ENCODE peak calls at places on chromosomes 3 and 15, in eight cellular contexts. Q is T-cell; J is CD4-positive, alpha-beta T cell; G is brain pericyte; P is HCEC 1CT; Y is cardiac fibroblast; W is progenitor cell of endocrine pancreas; I is lung microvascular endothelial cell. K is an unnamed sample.
A peak's percentile ranks its signal among the peaks of the same experiment; 100 is the strongest.

GRCh38 chr15:36252117-36252711 is 327.2 kb upstream of the CDIN1 start:
- DNase-seq in W (no peak), Y (no peak), J (no peak), I (no peak), G (no peak), P (no peak), Q (no peak), K (no peak)

GRCh38 chr3:85208650-85209049 is 249.9 kb downstream of the CADM2 start:
- DNase-seq in Q (no peak), J (no peak), G (no peak), I (no peak), P (no peak), Y (no peak), W (no peak), K (no peak)

GRCh38 chr3:52798978-52799476 is 4.4 kb downstream of the ITIH3 start:
- DNase-seq in Y (no peak), G (no peak), W (no peak), I (peak; percentile 28), Q (no peak), J (no peak), P (no peak), K (no peak)

GRCh38 chr3:126267169-126267975 is 87.0 kb upstream of the ALDH1L1 start:
- DNase-seq in Y (peak; percentile 97), W (peak; percentile 64), I (peak; percentile 66), P (peak; percentile 88), Q (no peak), G (no peak), J (no peak), K (peak; percentile 83)

GRCh38 chr15:63374686-63375520 is 6.7 kb downstream of the CA12 start:
- DNase-seq in I (peak; percentile 70), J (no peak), Y (peak; percentile 81), G (no peak), W (no peak), Q (no peak), P (peak; percentile 79), K (no peak)

GRCh38 chr15:70514236-70514635 is 249.1 kb downstream of the UACA start:
- DNase-seq in Q (no peak), W (no peak), Y (no peak), J (no peak), P (no peak), G (no peak), I (no peak), K (no peak)

GRCh38 chr3:81726132-81726531 is 35.3 kb downstream of the GBE1 start:
- DNase-seq in W (no peak), I (peak; percentile 89), Q (no peak), Y (peak; percentile 40), P (peak; percentile 65), G (no peak), J (no peak), K (no peak)

GRCh38 chr3:56818156-56818985 is 16.6 kb upstream of the ARHGEF3 start:
- DNase-seq in W (no peak), I (no peak), Q (no peak), G (no peak), J (no peak), P (no peak), Y (no peak), K (no peak)

GRCh38 chr3:160981217-160981938 is 123.8 kb downstream of the B3GALNT1 start:
- DNase-seq in P (no peak), J (no peak), W (no peak), G (no peak), Y (peak; percentile 12), I (peak; percentile 7), Q (peak; percentile 2), K (no peak)

GRCh38 chr15:70569139-70569717 is 194.1 kb downstream of the UACA start:
- DNase-seq in P (peak; percentile 66), J (no peak), Y (peak; percentile 83), W (no peak), Q (no peak), G (peak; percentile 39), I (peak; percentile 81), K (peak; percentile 47)

GRCh38 chr3:73480187-73480672 is 144.5 kb downstream of the PDZRN3 start:
- DNase-seq in P (no peak), Q (no peak), Y (no peak), G (no peak), W (no peak), J (no peak), I (no peak), K (no peak)

GRCh38 chr3:197854596-197855343 is 63.7 kb downstream of the LRCH3 start:
- DNase-seq in Y (peak; percentile 76), W (no peak), Q (no peak), J (no peak), G (peak; percentile 80), P (peak; percentile 88), I (peak; percentile 69), K (peak; percentile 67)

GRCh38 chr15:63176302-63176701 is 13.1 kb upstream of the RAB8B start:
- DNase-seq in W (no peak), Y (no peak), G (no peak), P (peak; percentile 35), J (no peak), I (no peak), Q (no peak), K (no peak)

GRCh38 chr15:57288926-57289650 is 87.2 kb upstream of the CGNL1 start:
- DNase-seq in I (no peak), Q (no peak), G (no peak), J (no peak), W (no peak), P (no peak), Y (no peak), K (no peak)

GRCh38 chr3:58419782-58420512 is 13.7 kb downstream of the PDHB start:
- DNase-seq in P (peak; percentile 34), I (peak; percentile 30), Q (no peak), W (no peak), J (no peak), G (no peak), Y (peak; percentile 79), K (no peak)

GRCh38 chr3:59502806-59503205 is 453.0 kb upstream of the CFAP20DC start:
- DNase-seq in J (no peak), P (peak; percentile 90), I (no peak), G (no peak), W (no peak), Q (no peak), Y (peak; percentile 50), K (no peak)

K was measured in ovary.